ENCODE peak calls at places on chromosomes 12 and 14, in four cellular contexts. One of them, this sample, is unnamed.

GRCh38 chr14:100726812-100727564 is at the start of gene DLK1:
- DNase-seq in activated naive CD8-positive, alpha-beta T cell treated with anti-CD3 and anti-CD28 coated beads for 36 hours: no peak
- DNase-seq in iris pigment epithelial cell: no peak
- DNase-seq in WTC11: peak; percentile 49
- DNase-seq in this sample: peak; percentile 76

GRCh38 chr12:53624453-53624852 is 1.7 kb downstream of the ATF7 start:
- DNase-seq in activated naive CD8-positive, alpha-beta T cell treated with anti-CD3 and anti-CD28 coated beads for 36 hours: no peak
- DNase-seq in WTC11: no peak
- DNase-seq in iris pigment epithelial cell: peak; percentile 65
- DNase-seq in this sample: no peak

GRCh38 chr12:101277443-101277842 is 2.5 kb upstream of the UTP20 start:
- DNase-seq in activated naive CD8-positive, alpha-beta T cell treated with anti-CD3 and anti-CD28 coated beads for 36 hours: no peak
- DNase-seq in WTC11: no peak
- DNase-seq in iris pigment epithelial cell: no peak
- DNase-seq in this sample: no peak

GRCh38 chr12:62720661-62721330 is 214.2 kb downstream of the PPM1H start:
- DNase-seq in activated naive CD8-positive, alpha-beta T cell treated with anti-CD3 and anti-CD28 coated beads for 36 hours: no peak
- DNase-seq in WTC11: no peak
- DNase-seq in iris pigment epithelial cell: peak; percentile 60
- DNase-seq in this sample: no peak

GRCh38 chr12:4203772-4204376 is 69.7 kb upstream of the CCND2 start:
- DNase-seq in iris pigment epithelial cell: no peak
- DNase-seq in WTC11: no peak
- DNase-seq in activated naive CD8-positive, alpha-beta T cell treated with anti-CD3 and anti-CD28 coated beads for 36 hours: no peak
- DNase-seq in this sample: no peak

GRCh38 chr14:77375164-77375950 is 1.5 kb downstream of the TMED8 start:
- DNase-seq in iris pigment epithelial cell: no peak
- DNase-seq in activated naive CD8-positive, alpha-beta T cell treated with anti-CD3 and anti-CD28 coated beads for 36 hours: no peak
- DNase-seq in WTC11: no peak
- DNase-seq in this sample: no peak

GRCh38 chr12:1594045-1594294 is 411 bp downstream of the FBXL14 start:
- DNase-seq in WTC11: peak; percentile 61
- DNase-seq in activated naive CD8-positive, alpha-beta T cell treated with anti-CD3 and anti-CD28 coated beads for 36 hours: peak; percentile 72
- DNase-seq in iris pigment epithelial cell: peak; percentile 66
- DNase-seq in this sample: peak; percentile 76

GRCh38 chr14:52951730-52952481 is 1.1 kb upstream of the FERMT2 start:
- DNase-seq in WTC11: peak; percentile 51
- DNase-seq in activated naive CD8-positive, alpha-beta T cell treated with anti-CD3 and anti-CD28 coated beads for 36 hours: no peak
- DNase-seq in iris pigment epithelial cell: peak; percentile 89
- DNase-seq in this sample: peak; percentile 79

GRCh38 chr12:2261708-2262107 is 208.9 kb downstream of the CACNA1C start:
- DNase-seq in activated naive CD8-positive, alpha-beta T cell treated with anti-CD3 and anti-CD28 coated beads for 36 hours: no peak
- DNase-seq in WTC11: no peak
- DNase-seq in iris pigment epithelial cell: no peak
- DNase-seq in this sample: no peak

GRCh38 chr14:94548131-94548998 is 12.9 kb upstream of the SERPINA4 start:
- DNase-seq in WTC11: no peak
- DNase-seq in iris pigment epithelial cell: no peak
- DNase-seq in activated naive CD8-positive, alpha-beta T cell treated with anti-CD3 and anti-CD28 coated beads for 36 hours: no peak
- DNase-seq in this sample: no peak

GRCh38 chr12:89521348-89522238 is 3.0 kb downstream of the GALNT4 start:
- DNase-seq in iris pigment epithelial cell: peak; percentile 23
- DNase-seq in WTC11: no peak
- DNase-seq in activated naive CD8-positive, alpha-beta T cell treated with anti-CD3 and anti-CD28 coated beads for 36 hours: no peak
- DNase-seq in this sample: no peak

GRCh38 chr12:52947738-52948423 is 1.0 kb upstream of the KRT18 start:
- DNase-seq in iris pigment epithelial cell: no peak
- DNase-seq in WTC11: peak; percentile 26
- DNase-seq in activated naive CD8-positive, alpha-beta T cell treated with anti-CD3 and anti-CD28 coated beads for 36 hours: no peak
- DNase-seq in this sample: no peak

GRCh38 chr14:29982993-29983392 is 55.3 kb upstream of the PRKD1 start:
- DNase-seq in activated naive CD8-positive, alpha-beta T cell treated with anti-CD3 and anti-CD28 coated beads for 36 hours: no peak
- DNase-seq in WTC11: no peak
- DNase-seq in iris pigment epithelial cell: no peak
- DNase-seq in this sample: no peak

GRCh38 chr12:109436181-109436546 is 40.9 kb downstream of the KCTD10 start:
- DNase-seq in WTC11: peak; percentile 14
- DNase-seq in iris pigment epithelial cell: no peak
- DNase-seq in activated naive CD8-positive, alpha-beta T cell treated with anti-CD3 and anti-CD28 coated beads for 36 hours: no peak
- DNase-seq in this sample: no peak

GRCh38 chr14:39050389-39050788 is 52.6 kb downstream of the SEC23A start:
- DNase-seq in iris pigment epithelial cell: peak; percentile 96
- DNase-seq in WTC11: no peak
- DNase-seq in activated naive CD8-positive, alpha-beta T cell treated with anti-CD3 and anti-CD28 coated beads for 36 hours: no peak
- DNase-seq in this sample: no peak

GRCh38 chr12:51028811-51029146 is 2.6 kb upstream of the SLC11A2 start:
- DNase-seq in WTC11: no peak
- DNase-seq in iris pigment epithelial cell: peak; percentile 42
- DNase-seq in activated naive CD8-positive, alpha-beta T cell treated with anti-CD3 and anti-CD28 coated beads for 36 hours: no peak
- DNase-seq in this sample: no peak